ENCODE peak calls at places on chromosomes 3 and 15, in four cellular contexts. K is cardiac muscle cell, X is GM23338, O is fibroblast of mammary gland. I is an unnamed sample.

GRCh38 chr3:33146791-33147445 is 33.1 kb downstream of the CRTAP start:
- DNase-seq in O (peak), K (no peak), X (peak), I (no peak)

GRCh38 chr3:106345353-106346027 is 476.7 kb upstream of the CBLB start:
- DNase-seq in K (no peak), O (peak), X (no peak), I (no peak)

GRCh38 chr3:32374788-32375595 is 16.7 kb upstream of the CMTM7 start:
- DNase-seq in O (peak), X (peak), K (peak), I (no peak)

GRCh38 chr15:31375772-31376171 is 49.1 kb downstream of the KLF13 start:
- DNase-seq in X (no peak), O (no peak), K (no peak), I (no peak)

GRCh38 chr3:134057006-134057832 is 27.5 kb upstream of the SLCO2A1 start:
- DNase-seq in K (no peak), X (no peak), O (peak), I (no peak)

GRCh38 chr3:175149675-175150074 is 290.5 kb downstream of the NAALADL2 start:
- DNase-seq in X (no peak), K (peak), O (no peak), I (no peak)

GRCh38 chr3:112967828-112968227 is 7.1 kb downstream of the CD200R1 start:
- DNase-seq in X (no peak), K (no peak), O (no peak), I (no peak)

GRCh38 chr15:38696120-38696727 is 131.6 kb upstream of the RASGRP1 start:
- DNase-seq in X (no peak), O (peak), K (no peak), I (no peak)

GRCh38 chr3:158492685-158493084 is 78.3 kb upstream of the MLF1 start:
- DNase-seq in X (no peak), O (no peak), K (no peak), I (no peak)

GRCh38 chr15:74203914-74204431 is 1.4 kb upstream of the STRA6 start:
- DNase-seq in X (peak), K (no peak), O (peak), I (no peak)

GRCh38 chr3:85560088-85560790 is 601.5 kb downstream of the CADM2 start:
- DNase-seq in O (peak), K (no peak), X (no peak), I (no peak)

GRCh38 chr15:46646476-46646875 is 1011.6 kb downstream of the SQOR start:
- DNase-seq in X (no peak), O (no peak), K (no peak), I (no peak)

GRCh38 chr3:159620281-159620680 is 368.4 kb upstream of the IL12A start:
- DNase-seq in K (no peak), X (no peak), O (peak), I (no peak)

GRCh38 chr3:8964436-8965370 is 1.4 kb upstream of the RAD18 start:
- DNase-seq in X (peak), O (peak), K (no peak), I (no peak)

GRCh38 chr3:60175680-60176079 is 1075.6 kb downstream of the FHIT start:
- DNase-seq in O (no peak), X (no peak), K (no peak), I (no peak)

GRCh38 chr3:193946945-193947344 is 189.0 kb upstream of the HES1 start:
- DNase-seq in O (no peak), X (no peak), K (no peak), I (no peak)

GRCh38 chr3:108441081-108441507 is 69.3 kb downstream of the MYH15 start:
- DNase-seq in X (peak), O (peak), K (no peak), I (no peak)

GRCh38 chr3:124201786-124202185 is 209.9 kb upstream of the ROPN1 start:
- DNase-seq in K (peak), X (no peak), O (no peak), I (peak)

GRCh38 chr3:89303721-89304120 is 196.3 kb downstream of the EPHA3 start:
- DNase-seq in K (no peak), X (no peak), O (peak), I (no peak)

GRCh38 chr15:95017950-95018349 is 786.6 kb downstream of the MCTP2 start:
- DNase-seq in X (peak), K (peak), O (no peak), I (peak)

GRCh38 chr3:77296527-77296926 is 256.6 kb downstream of the ROBO2 start:
- DNase-seq in K (no peak), X (peak), O (no peak), I (no peak)

GRCh38 chr3:123499316-123499715 is 50.4 kb upstream of the ADCY5 start:
- DNase-seq in X (no peak), K (no peak), O (peak), I (no peak)

GRCh38 chr15:94576889-94577533 is 345.6 kb downstream of the MCTP2 start:
- DNase-seq in K (peak), O (peak), X (peak), I (peak)

GRCh38 chr3:182238141-182238540 is 526.4 kb downstream of the SOX2 start:
- DNase-seq in O (no peak), K (peak), X (peak), I (no peak)

GRCh38 chr15:66955871-66956585 is 109.4 kb upstream of the SMAD3 start:
- DNase-seq in O (peak), X (no peak), K (no peak), I (no peak)

GRCh38 chr15:66953523-66954229 is 111.7 kb upstream of the SMAD3 start:
- DNase-seq in K (no peak), X (no peak), O (no peak), I (no peak)

GRCh38 chr15:66955001-66955516 is 110.3 kb upstream of the SMAD3 start:
- DNase-seq in O (no peak), K (no peak), X (peak), I (no peak)

GRCh38 chr15:66952756-66953522 is 112.5 kb upstream of the SMAD3 start:
- DNase-seq in O (peak), K (no peak), X (no peak), I (no peak)

GRCh38 chr15:66954601-66955000 is 110.8 kb upstream of the SMAD3 start:
- DNase-seq in K (no peak), X (no peak), O (no peak), I (no peak)
- TF ChIP-seq CTCF in K (no peak), X (no peak), O (no peak), I (no peak)

GRCh38 chr15:85615930-85616329 is 178.8 kb downstream of the KLHL25 start:
- DNase-seq in X (peak), O (peak), K (peak), I (no peak)
- TF ChIP-seq CTCF in X (peak), O (peak), K (peak), I (peak)

GRCh38 chr15:78242128-78242527 is 7.8 kb upstream of the ACSBG1 start:
- DNase-seq in K (peak), O (peak), X (peak), I (peak)
- TF ChIP-seq CTCF in K (peak), O (peak), X (peak), I (peak)

DNA sequence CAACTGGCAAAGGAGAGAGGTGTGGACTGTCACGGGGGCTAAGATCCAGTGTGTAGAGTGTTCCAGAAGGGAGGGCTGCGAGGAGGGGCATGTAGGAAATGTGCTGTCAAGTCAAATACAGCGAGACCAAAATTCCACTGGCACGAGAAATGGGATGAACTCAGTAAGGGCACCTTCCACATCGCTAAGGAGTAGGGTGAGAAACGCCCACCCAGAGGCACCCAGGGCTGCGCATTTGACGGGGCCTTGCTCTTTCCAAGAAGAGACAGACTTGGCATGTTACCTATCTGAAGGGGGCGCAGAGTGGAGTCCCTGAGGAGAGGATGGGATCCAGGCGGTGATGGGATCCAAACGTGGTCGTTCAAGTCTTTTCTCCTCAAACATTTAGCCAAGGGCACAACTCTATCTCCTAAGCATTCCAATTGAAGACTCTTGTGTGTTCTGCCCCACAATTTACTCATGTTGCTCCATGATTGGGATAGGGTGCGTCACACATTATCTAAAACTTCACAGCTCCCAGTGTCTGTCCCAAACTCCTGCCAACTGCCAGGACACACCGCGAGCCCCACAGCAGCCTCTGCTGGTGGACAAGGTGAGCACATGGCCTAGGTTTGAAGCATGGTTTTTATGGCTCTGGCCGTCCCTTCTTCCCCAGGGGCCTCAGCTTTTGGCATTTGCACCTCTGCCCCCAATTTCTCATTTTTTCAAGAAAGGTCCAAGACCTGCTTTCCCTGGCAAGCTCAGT is 7.6 kb downstream of the SELENOS start:
- DNase-seq in K (no peak), X (peak), O (no peak), I (no peak)
- TF ChIP-seq CTCF in K (peak), X (peak), O (peak), I (no peak)

GRCh38 chr3:138573138-138573537 is 20.9 kb downstream of the CEP70 start:
- DNase-seq in X (no peak), O (no peak), K (no peak), I (no peak)

GRCh38 chr3:138569090-138569489 is 25.0 kb downstream of the CEP70 start:
- DNase-seq in O (no peak), X (no peak), K (no peak), I (no peak)

GRCh38 chr3:138567403-138567802 is 26.7 kb downstream of the CEP70 start:
- DNase-seq in X (no peak), O (no peak), K (no peak), I (no peak)
- TF ChIP-seq CTCF in X (peak), O (no peak), K (no peak), I (no peak)

GRCh38 chr3:174125267-174125844 is 727.8 kb downstream of the NLGN1 start:
- DNase-seq in O (peak), K (peak), X (peak), I (no peak)
- TF ChIP-seq CTCF in O (peak), K (peak), X (peak), I (no peak)

DNA sequence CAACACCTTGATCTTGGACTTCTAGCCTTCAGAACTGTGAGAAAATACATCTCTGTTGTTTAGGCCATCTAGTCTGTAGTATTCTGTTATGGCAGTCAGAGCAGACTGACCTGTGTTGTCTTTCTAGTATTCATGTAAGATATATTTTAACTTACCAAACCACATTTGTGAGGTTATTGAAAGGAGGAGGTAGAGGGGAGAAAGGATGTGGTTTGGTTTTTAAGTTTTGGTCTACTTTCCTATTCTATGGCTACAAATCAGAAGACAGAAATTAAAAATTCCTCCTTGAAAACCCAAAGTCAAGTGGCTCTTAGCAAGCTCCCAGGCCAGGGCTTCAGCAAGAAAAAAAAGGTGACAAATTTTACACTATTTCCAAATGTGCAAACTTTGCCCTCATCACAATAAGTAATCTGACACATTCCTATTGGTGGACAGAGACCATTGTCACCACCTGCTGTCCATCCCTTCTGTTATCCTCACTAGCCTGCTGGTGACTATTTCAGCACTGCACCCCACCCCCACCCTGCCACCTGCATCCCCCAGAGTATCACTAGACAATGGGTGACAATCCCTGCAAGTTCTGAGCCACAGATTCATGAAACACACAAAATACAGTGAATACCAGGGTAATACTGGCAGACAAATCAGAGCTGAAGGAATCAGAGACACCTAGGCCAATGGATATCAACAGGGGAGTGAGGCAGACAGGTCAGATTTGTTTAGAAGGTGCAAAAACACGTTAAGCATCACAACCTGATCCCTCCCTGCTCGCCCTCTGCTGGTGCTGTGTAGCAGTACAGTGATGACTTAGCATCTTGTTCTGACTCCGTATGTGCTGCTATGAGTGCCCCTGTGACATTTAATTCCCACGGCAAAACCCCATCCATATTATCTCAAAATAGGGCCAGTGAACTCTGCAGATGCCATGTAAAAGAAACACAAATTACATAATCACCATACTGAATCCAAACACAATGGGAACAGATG is 79.0 kb upstream of the DCLK3 start:
- DNase-seq in X (peak), O (peak), K (peak), I (peak)
- TF ChIP-seq CTCF in X (peak), O (peak), K (peak), I (peak)

GRCh38 chr15:28879551-28879950 is 6.2 kb upstream of the APBA2 start:
- DNase-seq in O (no peak), X (no peak), K (no peak), I (no peak)

GRCh38 chr15:28878209-28878608 is 7.6 kb upstream of the APBA2 start:
- DNase-seq in O (no peak), K (no peak), X (no peak), I (no peak)

GRCh38 chr15:28880680-28881079 is 5.1 kb upstream of the APBA2 start:
- DNase-seq in O (no peak), K (no peak), X (no peak), I (no peak)

GRCh38 chr15:28881600-28881999 is 4.2 kb upstream of the APBA2 start:
- DNase-seq in X (no peak), O (no peak), K (no peak), I (no peak)

DNA sequence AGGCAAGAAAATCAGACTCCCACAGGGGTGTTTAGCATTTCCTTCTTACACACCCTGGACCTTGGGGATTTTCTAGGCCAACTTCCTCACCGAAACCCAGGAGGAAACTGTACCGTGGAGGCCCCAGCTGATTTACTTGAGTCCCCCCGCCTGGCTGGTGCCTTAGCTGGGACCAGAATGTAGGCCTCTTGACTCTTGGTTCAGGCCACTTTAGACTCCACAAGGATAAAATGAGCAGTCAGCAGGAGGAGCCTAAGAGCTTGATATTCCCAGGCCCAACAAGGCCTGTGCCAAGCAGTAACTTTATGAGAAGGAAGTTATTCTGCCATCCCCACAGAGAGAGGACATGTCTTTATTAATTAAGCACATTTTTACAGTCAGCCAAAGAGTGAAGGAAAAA is 4.6 kb upstream of the APBA2 start:
- DNase-seq in O (peak), X (no peak), K (peak), I (no peak)
- TF ChIP-seq CTCF in O (no peak), X (no peak), K (peak), I (no peak)

DNA sequence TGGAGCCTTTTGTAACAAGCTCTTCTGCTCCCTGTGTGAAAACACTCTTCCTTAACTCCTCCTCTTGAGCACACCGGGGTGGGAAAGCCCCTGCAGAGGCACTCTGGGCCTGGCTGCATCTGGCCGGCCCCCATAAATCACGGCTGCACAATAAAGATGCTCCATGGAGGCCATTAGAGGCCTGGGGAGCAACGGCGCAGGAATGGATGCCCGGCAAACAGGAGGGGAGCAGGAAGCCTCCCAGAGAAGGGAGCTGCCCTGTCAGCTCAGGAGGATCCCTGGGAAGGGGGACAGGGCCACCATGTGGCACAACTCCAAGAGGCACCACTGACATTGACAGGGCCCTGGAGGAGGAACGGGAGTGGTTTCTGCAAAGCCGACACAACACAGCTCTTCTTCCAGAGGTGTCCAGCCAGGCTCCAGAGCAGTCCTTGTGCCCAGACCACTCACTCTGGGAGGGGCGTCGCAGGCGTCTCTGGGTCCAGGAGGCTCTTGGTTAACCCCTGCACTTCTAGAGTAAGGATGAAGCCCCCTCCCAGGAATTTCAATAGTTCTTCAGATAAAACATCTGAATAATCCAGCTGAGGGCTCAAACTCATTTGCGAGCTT is 509.2 kb upstream of the PPP2R3A start:
- DNase-seq in K (peak), X (peak), O (no peak), I (peak)
- TF ChIP-seq CTCF in K (no peak), X (peak), O (no peak), I (no peak)

GRCh38 chr15:93477721-93478120 is 388.7 kb upstream of the RGMA start:
- DNase-seq in K (no peak), O (no peak), X (peak), I (no peak)
- TF ChIP-seq CTCF in K (no peak), O (no peak), X (peak), I (no peak)